ENCODE peak calls at places on chromosomes 7 and 10, in seven cellular contexts. One of them, this sample, is unnamed.

GRCh38 chr7:158723266-158723665 is 18.7 kb upstream of the NCAPG2 start:
- DNase-seq in frontal cortex: no peak
- DNase-seq in naive thymus-derived CD8-positive, alpha-beta T cell: no peak
- DNase-seq in LHCN-M2: no peak
- DNase-seq in tibial nerve: no peak
- DNase-seq in activated CD4-positive, CD25-positive, alpha-beta regulatory T cell treated with anti-CD3 and anti-CD28 coated beads, Interleukin-2, amount 50 U/mL, for 72 hours: no peak
- DNase-seq in cardiac muscle cell: no peak
- DNase-seq in this sample: no peak

GRCh38 chr10:79457256-79457785 is 11.9 kb upstream of the ZCCHC24 start:
- DNase-seq in frontal cortex: no peak
- DNase-seq in naive thymus-derived CD8-positive, alpha-beta T cell: no peak
- DNase-seq in LHCN-M2: no peak
- DNase-seq in tibial nerve: no peak
- DNase-seq in activated CD4-positive, CD25-positive, alpha-beta regulatory T cell treated with anti-CD3 and anti-CD28 coated beads, Interleukin-2, amount 50 U/mL, for 72 hours: no peak
- DNase-seq in cardiac muscle cell: no peak
- DNase-seq in this sample: no peak

GRCh38 chr10:112908507-112908906 is 41.5 kb upstream of the TCF7L2 start:
- DNase-seq in frontal cortex: no peak
- DNase-seq in naive thymus-derived CD8-positive, alpha-beta T cell: no peak
- DNase-seq in LHCN-M2: no peak
- DNase-seq in tibial nerve: no peak
- DNase-seq in activated CD4-positive, CD25-positive, alpha-beta regulatory T cell treated with anti-CD3 and anti-CD28 coated beads, Interleukin-2, amount 50 U/mL, for 72 hours: no peak
- DNase-seq in cardiac muscle cell: no peak
- DNase-seq in this sample: no peak

GRCh38 chr10:122149607-122150505 is 121.2 kb upstream of the BTBD16 start:
- DNase-seq in frontal cortex: no peak
- DNase-seq in naive thymus-derived CD8-positive, alpha-beta T cell: no peak
- DNase-seq in LHCN-M2: peak; percentile 52
- DNase-seq in tibial nerve: no peak
- DNase-seq in activated CD4-positive, CD25-positive, alpha-beta regulatory T cell treated with anti-CD3 and anti-CD28 coated beads, Interleukin-2, amount 50 U/mL, for 72 hours: no peak
- DNase-seq in cardiac muscle cell: no peak
- DNase-seq in this sample: no peak

GRCh38 chr10:92720306-92721165 is 30.8 kb downstream of the HHEX start:
- DNase-seq in frontal cortex: no peak
- DNase-seq in naive thymus-derived CD8-positive, alpha-beta T cell: no peak
- DNase-seq in LHCN-M2: no peak
- DNase-seq in tibial nerve: no peak
- DNase-seq in activated CD4-positive, CD25-positive, alpha-beta regulatory T cell treated with anti-CD3 and anti-CD28 coated beads, Interleukin-2, amount 50 U/mL, for 72 hours: no peak
- DNase-seq in cardiac muscle cell: peak; percentile 29
- DNase-seq in this sample: no peak

GRCh38 chr7:22660293-22660692 is 66.7 kb upstream of the IL6 start:
- DNase-seq in frontal cortex: no peak
- DNase-seq in naive thymus-derived CD8-positive, alpha-beta T cell: no peak
- DNase-seq in LHCN-M2: no peak
- DNase-seq in tibial nerve: no peak
- DNase-seq in activated CD4-positive, CD25-positive, alpha-beta regulatory T cell treated with anti-CD3 and anti-CD28 coated beads, Interleukin-2, amount 50 U/mL, for 72 hours: no peak
- DNase-seq in cardiac muscle cell: no peak
- DNase-seq in this sample: no peak

GRCh38 chr10:58477122-58477521 is 35.5 kb upstream of the BICC1 start:
- DNase-seq in frontal cortex: no peak
- DNase-seq in naive thymus-derived CD8-positive, alpha-beta T cell: no peak
- DNase-seq in LHCN-M2: no peak
- DNase-seq in tibial nerve: no peak
- DNase-seq in activated CD4-positive, CD25-positive, alpha-beta regulatory T cell treated with anti-CD3 and anti-CD28 coated beads, Interleukin-2, amount 50 U/mL, for 72 hours: no peak
- DNase-seq in cardiac muscle cell: peak; percentile 5
- DNase-seq in this sample: no peak

GRCh38 chr10:14588084-14588937 is 186.4 kb downstream of the FAM107B start:
- DNase-seq in frontal cortex: no peak
- DNase-seq in naive thymus-derived CD8-positive, alpha-beta T cell: no peak
- DNase-seq in LHCN-M2: peak; percentile 93
- DNase-seq in tibial nerve: no peak
- DNase-seq in activated CD4-positive, CD25-positive, alpha-beta regulatory T cell treated with anti-CD3 and anti-CD28 coated beads, Interleukin-2, amount 50 U/mL, for 72 hours: no peak
- DNase-seq in cardiac muscle cell: no peak
- DNase-seq in this sample: no peak

GRCh38 chr10:132437511-132437910 is 40.5 kb downstream of the PWWP2B start:
- DNase-seq in frontal cortex: no peak
- DNase-seq in naive thymus-derived CD8-positive, alpha-beta T cell: no peak
- DNase-seq in LHCN-M2: no peak
- DNase-seq in tibial nerve: no peak
- DNase-seq in activated CD4-positive, CD25-positive, alpha-beta regulatory T cell treated with anti-CD3 and anti-CD28 coated beads, Interleukin-2, amount 50 U/mL, for 72 hours: no peak
- DNase-seq in cardiac muscle cell: no peak
- DNase-seq in this sample: no peak

GRCh38 chr10:95447733-95448132 is 113.4 kb downstream of the SORBS1 start:
- DNase-seq in frontal cortex: no peak
- DNase-seq in naive thymus-derived CD8-positive, alpha-beta T cell: no peak
- DNase-seq in LHCN-M2: no peak
- DNase-seq in tibial nerve: peak; percentile 63
- DNase-seq in activated CD4-positive, CD25-positive, alpha-beta regulatory T cell treated with anti-CD3 and anti-CD28 coated beads, Interleukin-2, amount 50 U/mL, for 72 hours: no peak
- DNase-seq in cardiac muscle cell: no peak
- DNase-seq in this sample: no peak

GRCh38 chr10:94997763-94998174 is 59.3 kb downstream of the CYP2C9 start:
- DNase-seq in frontal cortex: no peak
- DNase-seq in naive thymus-derived CD8-positive, alpha-beta T cell: no peak
- DNase-seq in LHCN-M2: no peak
- DNase-seq in tibial nerve: no peak
- DNase-seq in activated CD4-positive, CD25-positive, alpha-beta regulatory T cell treated with anti-CD3 and anti-CD28 coated beads, Interleukin-2, amount 50 U/mL, for 72 hours: no peak
- DNase-seq in cardiac muscle cell: no peak
- DNase-seq in this sample: no peak

GRCh38 chr10:102668312-102669110 is 24.2 kb downstream of the TRIM8 start:
- DNase-seq in frontal cortex: no peak
- DNase-seq in naive thymus-derived CD8-positive, alpha-beta T cell: no peak
- DNase-seq in LHCN-M2: peak; percentile 89
- DNase-seq in tibial nerve: no peak
- DNase-seq in activated CD4-positive, CD25-positive, alpha-beta regulatory T cell treated with anti-CD3 and anti-CD28 coated beads, Interleukin-2, amount 50 U/mL, for 72 hours: no peak
- DNase-seq in cardiac muscle cell: no peak
- DNase-seq in this sample: no peak

GRCh38 chr7:67723591-67723990 is 727.0 kb downstream of the TYW1 start:
- DNase-seq in frontal cortex: no peak
- DNase-seq in naive thymus-derived CD8-positive, alpha-beta T cell: no peak
- DNase-seq in LHCN-M2: no peak
- DNase-seq in tibial nerve: no peak
- DNase-seq in activated CD4-positive, CD25-positive, alpha-beta regulatory T cell treated with anti-CD3 and anti-CD28 coated beads, Interleukin-2, amount 50 U/mL, for 72 hours: no peak
- DNase-seq in cardiac muscle cell: no peak
- DNase-seq in this sample: no peak

GRCh38 chr7:99095698-99096097 is 48.2 kb downstream of the SMURF1 start:
- DNase-seq in frontal cortex: no peak
- DNase-seq in naive thymus-derived CD8-positive, alpha-beta T cell: no peak
- DNase-seq in LHCN-M2: no peak
- DNase-seq in tibial nerve: no peak
- DNase-seq in activated CD4-positive, CD25-positive, alpha-beta regulatory T cell treated with anti-CD3 and anti-CD28 coated beads, Interleukin-2, amount 50 U/mL, for 72 hours: no peak
- DNase-seq in cardiac muscle cell: no peak
- DNase-seq in this sample: no peak

GRCh38 chr7:2460641-2461040 is 15.6 kb downstream of the GRIFIN start:
- DNase-seq in frontal cortex: no peak
- DNase-seq in naive thymus-derived CD8-positive, alpha-beta T cell: no peak
- DNase-seq in LHCN-M2: no peak
- DNase-seq in tibial nerve: no peak
- DNase-seq in activated CD4-positive, CD25-positive, alpha-beta regulatory T cell treated with anti-CD3 and anti-CD28 coated beads, Interleukin-2, amount 50 U/mL, for 72 hours: no peak
- DNase-seq in cardiac muscle cell: no peak
- DNase-seq in this sample: no peak

GRCh38 chr10:131452926-131453771 is 141.6 kb upstream of the TCERG1L start:
- DNase-seq in frontal cortex: no peak
- DNase-seq in naive thymus-derived CD8-positive, alpha-beta T cell: no peak
- DNase-seq in LHCN-M2: no peak
- DNase-seq in tibial nerve: no peak
- DNase-seq in activated CD4-positive, CD25-positive, alpha-beta regulatory T cell treated with anti-CD3 and anti-CD28 coated beads, Interleukin-2, amount 50 U/mL, for 72 hours: no peak
- DNase-seq in cardiac muscle cell: peak; percentile 77
- DNase-seq in this sample: no peak

GRCh38 chr7:133491319-133491718 is 238.4 kb downstream of the EXOC4 start:
- DNase-seq in frontal cortex: no peak
- DNase-seq in naive thymus-derived CD8-positive, alpha-beta T cell: no peak
- DNase-seq in LHCN-M2: no peak
- DNase-seq in tibial nerve: no peak
- DNase-seq in activated CD4-positive, CD25-positive, alpha-beta regulatory T cell treated with anti-CD3 and anti-CD28 coated beads, Interleukin-2, amount 50 U/mL, for 72 hours: no peak
- DNase-seq in cardiac muscle cell: no peak
- DNase-seq in this sample: no peak

GRCh38 chr10:102159051-102159597 is 6.9 kb downstream of the NOLC1 start:
- DNase-seq in frontal cortex: no peak
- DNase-seq in naive thymus-derived CD8-positive, alpha-beta T cell: no peak
- DNase-seq in LHCN-M2: peak; percentile 19
- DNase-seq in tibial nerve: no peak
- DNase-seq in activated CD4-positive, CD25-positive, alpha-beta regulatory T cell treated with anti-CD3 and anti-CD28 coated beads, Interleukin-2, amount 50 U/mL, for 72 hours: no peak
- DNase-seq in cardiac muscle cell: no peak
- DNase-seq in this sample: no peak

This sample was measured in NCI-H1417 treated with DMSO at 0.1 percent for 48 hours.